ENCODE peak calls at places on chromosomes 12 and 14, in six cellular contexts. O is ovary, C is sigmoid colon, R is fibroblast of lung, G is lower lobe of right lung, F is GM23338. Z is an unnamed sample.

GRCh38 chr14:53306267-53306721 is 153.2 kb upstream of the DDHD1 start:
- DNase-seq in C (peak; percentile 73), F (peak; percentile 74), O (peak; percentile 82), R (peak; percentile 82), G (no peak), Z (no peak)

GRCh38 chr12:69254046-69254445 is 14.7 kb downstream of the CPSF6 start:
- DNase-seq in F (peak; percentile 79), O (no peak), C (no peak), G (no peak), R (peak; percentile 63), Z (no peak)

GRCh38 chr12:116528498-116528897 is 30.7 kb upstream of the MAP1LC3B2 start:
- DNase-seq in R (no peak), G (no peak), O (no peak), F (no peak), C (no peak), Z (no peak)

GRCh38 chr14:93788557-93789365 is 476 bp upstream of the PRIMA1 start:
- DNase-seq in R (no peak), F (peak; percentile 78), O (peak; percentile 68), G (no peak), C (peak; percentile 88), Z (no peak)

GRCh38 chr12:48883305-48884171 is 17.9 kb upstream of the RND1 start:
- DNase-seq in F (peak; percentile 88), C (no peak), R (no peak), O (no peak), G (no peak), Z (peak; percentile 60)

GRCh38 chr12:9252256-9252655 is 44.1 kb upstream of the PZP start:
- DNase-seq in R (no peak), F (no peak), O (no peak), C (no peak), G (no peak), Z (no peak)

GRCh38 chr14:32345311-32345771 is 16.2 kb downstream of the AKAP6 start:
- DNase-seq in R (peak; percentile 52), G (no peak), F (no peak), O (no peak), C (no peak), Z (no peak)

GRCh38 chr14:32724864-32725550 is 213.7 kb upstream of the NPAS3 start:
- DNase-seq in G (no peak), C (no peak), F (peak; percentile 15), O (no peak), R (peak; percentile 79), Z (no peak)

GRCh38 chr12:18467636-18468520 is 206.6 kb downstream of the PIK3C2G start:
- DNase-seq in G (no peak), F (no peak), O (no peak), R (no peak), C (no peak), Z (no peak)

GRCh38 chr14:55553791-55554190 is 26.2 kb upstream of the KTN1 start:
- DNase-seq in G (no peak), O (no peak), C (no peak), F (no peak), R (no peak), Z (no peak)

GRCh38 chr12:73798523-73798922 is 739.1 kb upstream of the ATXN7L3B start:
- DNase-seq in G (no peak), C (no peak), O (no peak), R (no peak), F (no peak), Z (no peak)

GRCh38 chr12:26514364-26514763 is 318.6 kb downstream of the ITPR2 start:
- DNase-seq in F (no peak), C (no peak), G (no peak), R (peak; percentile 18), O (no peak), Z (no peak)

GRCh38 chr12:120534703-120535655 is 823 bp downstream of the RNF10 start:
- DNase-seq in O (peak; percentile 60), G (peak; percentile 60), R (peak; percentile 89), F (peak; percentile 67), C (no peak), Z (peak; percentile 44)

GRCh38 chr12:68971404-68971803 is 38.4 kb upstream of the CPM start:
- DNase-seq in F (no peak), C (no peak), R (peak; percentile 69), G (no peak), O (no peak), Z (no peak)

GRCh38 chr14:55650992-55651391 is 71.0 kb downstream of the KTN1 start:
- DNase-seq in O (no peak), F (no peak), R (no peak), G (no peak), C (no peak), Z (no peak)

GRCh38 chr12:60535363-60535762 is 939.5 kb downstream of the SLC16A7 start:
- DNase-seq in O (no peak), C (no peak), R (peak; percentile 63), F (no peak), G (no peak), Z (no peak)

GRCh38 chr14:49497725-49498348 is 88.3 kb downstream of the RPS29 start:
- DNase-seq in O (no peak), F (peak; percentile 94), C (no peak), G (no peak), R (peak; percentile 81), Z (peak; percentile 12)

GRCh38 chr12:6774557-6775062 is 2.3 kb downstream of the LAG3 start:
- DNase-seq in C (no peak), G (no peak), F (no peak), R (no peak), O (no peak), Z (no peak)

GRCh38 chr12:106580671-106581508 is 1.9 kb upstream of the RFX4 start:
- DNase-seq in G (no peak), F (peak; percentile 55), C (no peak), O (no peak), R (no peak), Z (peak; percentile 45)

GRCh38 chr12:64323476-64324225 is 66.9 kb downstream of the C12orf56 start:
- DNase-seq in O (no peak), F (peak; percentile 52), G (no peak), C (no peak), R (no peak), Z (no peak)

GRCh38 chr12:105920161-105920684 is 218.5 kb downstream of the NUAK1 start:
- DNase-seq in F (no peak), C (no peak), R (no peak), O (no peak), G (no peak), Z (no peak)

GRCh38 chr12:121839993-121840761 is 18.5 kb downstream of the HPD start:
- DNase-seq in F (no peak), G (peak; percentile 65), O (no peak), R (no peak), C (no peak), Z (no peak)

GRCh38 chr14:75561013-75561432 is 17.4 kb upstream of the FLVCR2 start:
- DNase-seq in O (peak; percentile 68), F (peak; percentile 96), G (peak; percentile 86), C (peak; percentile 73), R (peak; percentile 71), Z (peak; percentile 85)

GRCh38 chr14:90522585-90523191 is 125.9 kb downstream of the CALM1 start:
- DNase-seq in G (peak; percentile 75), F (no peak), O (peak; percentile 89), R (no peak), C (peak; percentile 95), Z (no peak)

GRCh38 chr12:124686001-124686884 is 118.8 kb upstream of the NCOR2 start:
- DNase-seq in O (peak; percentile 64), R (peak; percentile 46), G (no peak), F (no peak), C (no peak), Z (no peak)

GRCh38 chr12:124684496-124684895 is 117.1 kb upstream of the NCOR2 start:
- DNase-seq in R (no peak), G (no peak), C (no peak), O (no peak), F (no peak), Z (no peak)

GRCh38 chr12:124686885-124687694 is 119.7 kb upstream of the NCOR2 start:
- DNase-seq in C (no peak), F (no peak), O (no peak), R (no peak), G (no peak), Z (no peak)

GRCh38 chr12:124684971-124685688 is 117.7 kb upstream of the NCOR2 start:
- DNase-seq in G (no peak), F (no peak), O (peak; percentile 72), R (peak; percentile 85), C (no peak), Z (no peak)

GRCh38 chr12:124685689-124685993 is 118.2 kb upstream of the NCOR2 start:
- DNase-seq in R (no peak), G (no peak), F (no peak), C (no peak), O (no peak), Z (no peak)
- H3K4me3 ChIP-seq in R (no peak overlapping the region), G (no peak overlapping the region), F (no peak overlapping the region), C (no peak overlapping the region), O (no peak overlapping the region), Z (no peak overlapping the region)

GRCh38 chr12:47795121-47795813 is 22.2 kb downstream of the SLC48A1 start:
- DNase-seq in F (no peak), G (no peak), R (no peak), C (no peak), O (no peak), Z (no peak)

GRCh38 chr12:47798481-47798948 is 21.2 kb downstream of the HDAC7 start:
- DNase-seq in O (no peak), F (no peak), G (no peak), C (no peak), R (no peak), Z (no peak)

GRCh38 chr12:47797432-47797831 is 22.3 kb downstream of the HDAC7 start:
- DNase-seq in C (no peak), F (peak; percentile 73), R (no peak), O (no peak), G (no peak), Z (no peak)

GRCh38 chr12:47794679-47795078 is 21.6 kb downstream of the SLC48A1 start:
- DNase-seq in F (no peak), G (no peak), R (no peak), C (no peak), O (no peak), Z (peak; percentile 68)

GRCh38 chr12:47795814-47796411 is 22.9 kb downstream of the SLC48A1 start:
- DNase-seq in R (no peak), F (no peak), O (no peak), G (no peak), C (no peak), Z (no peak)
- H3K36me3 ChIP-seq in R (peaks cover 55% of the 10 kb centered on the region), F (peaks cover 10% of the 10 kb centered on the region), O (no peaks in the 10 kb centered on the region), G (peaks cover 81% of the 10 kb centered on the region), C (peaks cover 79% of the 10 kb centered on the region), Z (peaks cover 5% of the 10 kb centered on the region)

GRCh38 chr14:103688441-103688840 is 26.8 kb downstream of the XRCC3 start:
- DNase-seq in C (no peak), R (no peak), F (no peak), O (peak; percentile 17), G (no peak), Z (no peak)
- H3K4me1 ChIP-seq in C (peaks cover 20% of the 10 kb centered on the region), R (peaks cover 7% of the 10 kb centered on the region), F (no peaks in the 10 kb centered on the region), O (peaks cover 5% of the 10 kb centered on the region), G (peaks cover 15% of the 10 kb centered on the region), Z (no peaks in the 10 kb centered on the region)

DNA sequence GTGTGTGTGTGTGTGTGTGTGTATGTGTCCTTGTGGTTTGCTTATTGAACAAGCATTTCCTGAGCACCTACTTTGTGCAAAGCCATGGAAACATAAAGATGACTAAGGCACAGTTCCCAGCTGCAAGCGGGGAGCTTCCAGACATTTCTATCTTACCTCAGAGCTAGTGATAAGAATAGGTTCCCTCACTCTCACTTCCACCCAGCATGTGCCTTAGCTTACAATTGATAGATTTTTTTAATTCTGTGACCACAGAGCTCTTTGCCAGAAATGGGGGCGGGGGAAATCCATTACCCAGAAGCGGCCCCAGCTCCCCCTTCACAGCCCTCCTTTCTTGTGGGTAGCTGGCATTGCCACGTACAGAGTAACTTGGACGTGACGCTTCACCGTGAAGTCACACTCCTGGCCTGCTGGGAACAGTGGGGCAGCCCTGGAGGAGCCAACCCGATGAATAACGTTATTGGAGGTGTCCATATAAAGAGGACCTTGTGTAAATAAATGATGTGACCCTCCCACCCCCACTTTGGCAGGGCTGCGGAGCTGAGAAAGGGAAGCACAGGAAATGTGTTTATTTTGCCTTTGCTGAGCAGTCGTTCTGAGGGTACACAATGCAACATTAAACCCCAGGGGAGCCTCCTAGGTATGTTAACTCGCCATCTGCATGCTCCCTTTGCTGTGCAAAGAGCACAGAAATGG is 238.9 kb downstream of the CHST11 start:
- DNase-seq in C (no peak), O (no peak), G (no peak), R (peak; percentile 85), F (no peak), Z (no peak)
- H3K4me3 ChIP-seq in C (no peak overlapping the region), O (no peak overlapping the region), G (no peak overlapping the region), R (no peak overlapping the region), F (no peak overlapping the region), Z (no peak overlapping the region)

Z was measured in pancreas.